ENCODE peak calls at places on chromosome 6, in eight cellular contexts. One of them, this sample, is unnamed. For H3K27me3, the result is how much of the 10 kb centered on the place peaks cover.

GRCh38 chr6:77245026-77245425 is 218.3 kb downstream of the HTR1B start:
- DNase-seq in Peyer's patch: no peak
- DNase-seq in ascending aorta: no peak
- DNase-seq in pancreas: no peak
- DNase-seq in testis: no peak
- DNase-seq in HCT116: no peak
- DNase-seq in ovary: no peak
- DNase-seq in left ventricle myocardium inferior: no peak
- DNase-seq in this sample: no peak

GRCh38 chr6:127841811-127842210 is 59.0 kb downstream of the THEMIS start:
- DNase-seq in ovary: no peak
- DNase-seq in HCT116: no peak
- DNase-seq in ascending aorta: no peak
- DNase-seq in Peyer's patch: no peak
- DNase-seq in pancreas: no peak
- DNase-seq in left ventricle myocardium inferior: no peak
- DNase-seq in testis: no peak
- DNase-seq in this sample: no peak

GRCh38 chr6:111356551-111356950 is 126.5 kb downstream of the REV3L start:
- DNase-seq in ovary: no peak
- DNase-seq in Peyer's patch: no peak
- DNase-seq in left ventricle myocardium inferior: no peak
- DNase-seq in pancreas: no peak
- DNase-seq in HCT116: no peak
- DNase-seq in ascending aorta: no peak
- DNase-seq in testis: no peak
- DNase-seq in this sample: no peak

GRCh38 chr6:87742106-87742505 is 40.1 kb upstream of the AKIRIN2 start:
- DNase-seq in left ventricle myocardium inferior: no peak
- DNase-seq in ovary: no peak
- DNase-seq in pancreas: no peak
- DNase-seq in ascending aorta: no peak
- DNase-seq in HCT116: no peak
- DNase-seq in testis: no peak
- DNase-seq in Peyer's patch: peak
- DNase-seq in this sample: no peak

GRCh38 chr6:44043479-44044153 is 83.6 kb downstream of the MRPL14 start:
- DNase-seq in testis: no peak
- DNase-seq in Peyer's patch: no peak
- DNase-seq in ascending aorta: no peak
- DNase-seq in ovary: no peak
- DNase-seq in left ventricle myocardium inferior: peak
- DNase-seq in pancreas: no peak
- DNase-seq in HCT116: no peak
- DNase-seq in this sample: peak

GRCh38 chr6:154258064-154258757 is 98.4 kb downstream of the IPCEF1 start:
- DNase-seq in left ventricle myocardium inferior: no peak
- DNase-seq in Peyer's patch: no peak
- DNase-seq in ascending aorta: no peak
- DNase-seq in testis: no peak
- DNase-seq in HCT116: no peak
- DNase-seq in pancreas: no peak
- DNase-seq in ovary: no peak
- DNase-seq in this sample: no peak

GRCh38 chr6:151475653-151476523 is 17.9 kb upstream of the CCDC170 start:
- DNase-seq in ovary: no peak
- DNase-seq in testis: peak
- DNase-seq in left ventricle myocardium inferior: no peak
- DNase-seq in Peyer's patch: peak
- DNase-seq in HCT116: peak
- DNase-seq in pancreas: no peak
- DNase-seq in ascending aorta: no peak
- DNase-seq in this sample: peak

GRCh38 chr6:38150681-38151296 is 331.3 kb downstream of the ZFAND3 start:
- DNase-seq in HCT116: no peak
- DNase-seq in Peyer's patch: no peak
- DNase-seq in left ventricle myocardium inferior: no peak
- DNase-seq in ascending aorta: no peak
- DNase-seq in pancreas: no peak
- DNase-seq in ovary: no peak
- DNase-seq in testis: no peak
- DNase-seq in this sample: no peak

GRCh38 chr6:104522533-104522932 is 337.2 kb downstream of the HACE1 start:
- DNase-seq in HCT116: no peak
- DNase-seq in ascending aorta: no peak
- DNase-seq in ovary: no peak
- DNase-seq in left ventricle myocardium inferior: no peak
- DNase-seq in Peyer's patch: no peak
- DNase-seq in pancreas: no peak
- DNase-seq in testis: no peak
- DNase-seq in this sample: no peak

GRCh38 chr6:27268803-27269202 is 21.3 kb downstream of the PRSS16 start:
- DNase-seq in testis: no peak
- DNase-seq in Peyer's patch: no peak
- DNase-seq in ascending aorta: no peak
- DNase-seq in pancreas: no peak
- DNase-seq in ovary: no peak
- DNase-seq in HCT116: no peak
- DNase-seq in left ventricle myocardium inferior: no peak
- DNase-seq in this sample: no peak

GRCh38 chr6:27279513-27280063 is 32.1 kb downstream of the PRSS16 start:
- DNase-seq in Peyer's patch: no peak
- DNase-seq in testis: no peak
- DNase-seq in ovary: no peak
- DNase-seq in left ventricle myocardium inferior: no peak
- DNase-seq in HCT116: no peak
- DNase-seq in pancreas: no peak
- DNase-seq in ascending aorta: no peak
- DNase-seq in this sample: peak

GRCh38 chr6:27275025-27275956 is 27.8 kb downstream of the PRSS16 start:
- DNase-seq in pancreas: no peak
- DNase-seq in HCT116: peak
- DNase-seq in ovary: no peak
- DNase-seq in Peyer's patch: no peak
- DNase-seq in testis: no peak
- DNase-seq in ascending aorta: no peak
- DNase-seq in left ventricle myocardium inferior: no peak
- DNase-seq in this sample: peak

GRCh38 chr6:27267865-27268444 is 20.5 kb downstream of the PRSS16 start:
- DNase-seq in HCT116: no peak
- DNase-seq in pancreas: no peak
- DNase-seq in testis: no peak
- DNase-seq in Peyer's patch: no peak
- DNase-seq in ovary: no peak
- DNase-seq in ascending aorta: no peak
- DNase-seq in left ventricle myocardium inferior: no peak
- DNase-seq in this sample: peak

DNA sequence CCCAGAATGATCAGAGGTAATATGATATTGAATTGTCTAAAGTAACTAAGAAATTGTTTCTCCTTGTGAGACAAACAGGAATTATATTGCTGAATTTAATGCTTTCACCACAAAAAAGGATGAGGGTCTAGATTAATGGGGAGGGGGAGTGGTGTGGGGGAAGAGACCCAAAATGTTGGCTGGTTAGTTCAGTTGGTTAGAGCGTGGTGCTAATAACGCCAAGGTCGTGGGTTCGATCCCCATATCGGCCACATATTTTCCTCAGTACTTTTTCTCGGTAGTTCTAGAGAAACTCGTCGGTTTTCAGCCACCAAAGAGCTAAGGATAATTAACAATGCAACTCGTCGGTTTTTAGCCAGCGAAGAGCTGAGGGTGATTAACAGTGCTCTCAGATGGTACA is 26.3 kb downstream of the PRSS16 start:
- DNase-seq in pancreas: no peak
- DNase-seq in ovary: no peak
- DNase-seq in HCT116: no peak
- DNase-seq in testis: no peak
- DNase-seq in Peyer's patch: no peak
- DNase-seq in ascending aorta: no peak
- DNase-seq in left ventricle myocardium inferior: no peak
- DNase-seq in this sample: no peak
- H3K27me3 ChIP-seq in pancreas: under half
- H3K27me3 ChIP-seq in ovary: under half
- H3K27me3 ChIP-seq in HCT116: under half
- H3K27me3 ChIP-seq in testis: under half
- H3K27me3 ChIP-seq in Peyer's patch: under half
- H3K27me3 ChIP-seq in ascending aorta: under half
- H3K27me3 ChIP-seq in left ventricle myocardium inferior: half or more
- H3K27me3 ChIP-seq in this sample: under half

GRCh38 chr6:166558156-166559025 is 28.1 kb downstream of the RAMACL start:
- DNase-seq in testis: no peak
- DNase-seq in Peyer's patch: no peak
- DNase-seq in left ventricle myocardium inferior: no peak
- DNase-seq in HCT116: no peak
- DNase-seq in ascending aorta: no peak
- DNase-seq in ovary: no peak
- DNase-seq in pancreas: no peak
- DNase-seq in this sample: no peak

GRCh38 chr6:166559211-166559610 is 27.3 kb downstream of the RAMACL start:
- DNase-seq in left ventricle myocardium inferior: no peak
- DNase-seq in testis: no peak
- DNase-seq in Peyer's patch: no peak
- DNase-seq in ovary: no peak
- DNase-seq in HCT116: no peak
- DNase-seq in pancreas: no peak
- DNase-seq in ascending aorta: no peak
- DNase-seq in this sample: no peak

GRCh38 chr6:166556336-166556735 is 30.1 kb downstream of the RAMACL start:
- DNase-seq in testis: no peak
- DNase-seq in pancreas: no peak
- DNase-seq in left ventricle myocardium inferior: no peak
- DNase-seq in HCT116: no peak
- DNase-seq in ascending aorta: no peak
- DNase-seq in Peyer's patch: no peak
- DNase-seq in ovary: no peak
- DNase-seq in this sample: no peak

GRCh38 chr6:166555066-166555465 is 31.4 kb downstream of the RAMACL start:
- DNase-seq in left ventricle myocardium inferior: no peak
- DNase-seq in ascending aorta: no peak
- DNase-seq in Peyer's patch: no peak
- DNase-seq in HCT116: no peak
- DNase-seq in pancreas: no peak
- DNase-seq in testis: no peak
- DNase-seq in ovary: no peak
- DNase-seq in this sample: no peak

GRCh38 chr6:166556871-166557322 is 29.6 kb downstream of the RAMACL start:
- DNase-seq in testis: peak
- DNase-seq in HCT116: peak
- DNase-seq in ovary: peak
- DNase-seq in pancreas: peak
- DNase-seq in Peyer's patch: peak
- DNase-seq in left ventricle myocardium inferior: peak
- DNase-seq in ascending aorta: peak
- DNase-seq in this sample: no peak
- H3K4me3 ChIP-seq in testis: no peak
- H3K4me3 ChIP-seq in HCT116: peak
- H3K4me3 ChIP-seq in ovary: no peak
- H3K4me3 ChIP-seq in pancreas: no peak
- H3K4me3 ChIP-seq in Peyer's patch: peak
- H3K4me3 ChIP-seq in left ventricle myocardium inferior: peak
- H3K4me3 ChIP-seq in ascending aorta: peak
- H3K4me3 ChIP-seq in this sample: no peak

GRCh38 chr6:169501128-169501527 is 200.7 kb downstream of the WDR27 start:
- DNase-seq in left ventricle myocardium inferior: no peak
- DNase-seq in pancreas: no peak
- DNase-seq in ascending aorta: no peak
- DNase-seq in testis: no peak
- DNase-seq in Peyer's patch: no peak
- DNase-seq in ovary: no peak
- DNase-seq in HCT116: no peak
- DNase-seq in this sample: no peak
- H3K27me3 ChIP-seq in left ventricle myocardium inferior: under half
- H3K27me3 ChIP-seq in pancreas: under half
- H3K27me3 ChIP-seq in ascending aorta: under half
- H3K27me3 ChIP-seq in testis: under half
- H3K27me3 ChIP-seq in Peyer's patch: under half
- H3K27me3 ChIP-seq in ovary: under half
- H3K27me3 ChIP-seq in HCT116: under half
- H3K27me3 ChIP-seq in this sample: under half

DNA sequence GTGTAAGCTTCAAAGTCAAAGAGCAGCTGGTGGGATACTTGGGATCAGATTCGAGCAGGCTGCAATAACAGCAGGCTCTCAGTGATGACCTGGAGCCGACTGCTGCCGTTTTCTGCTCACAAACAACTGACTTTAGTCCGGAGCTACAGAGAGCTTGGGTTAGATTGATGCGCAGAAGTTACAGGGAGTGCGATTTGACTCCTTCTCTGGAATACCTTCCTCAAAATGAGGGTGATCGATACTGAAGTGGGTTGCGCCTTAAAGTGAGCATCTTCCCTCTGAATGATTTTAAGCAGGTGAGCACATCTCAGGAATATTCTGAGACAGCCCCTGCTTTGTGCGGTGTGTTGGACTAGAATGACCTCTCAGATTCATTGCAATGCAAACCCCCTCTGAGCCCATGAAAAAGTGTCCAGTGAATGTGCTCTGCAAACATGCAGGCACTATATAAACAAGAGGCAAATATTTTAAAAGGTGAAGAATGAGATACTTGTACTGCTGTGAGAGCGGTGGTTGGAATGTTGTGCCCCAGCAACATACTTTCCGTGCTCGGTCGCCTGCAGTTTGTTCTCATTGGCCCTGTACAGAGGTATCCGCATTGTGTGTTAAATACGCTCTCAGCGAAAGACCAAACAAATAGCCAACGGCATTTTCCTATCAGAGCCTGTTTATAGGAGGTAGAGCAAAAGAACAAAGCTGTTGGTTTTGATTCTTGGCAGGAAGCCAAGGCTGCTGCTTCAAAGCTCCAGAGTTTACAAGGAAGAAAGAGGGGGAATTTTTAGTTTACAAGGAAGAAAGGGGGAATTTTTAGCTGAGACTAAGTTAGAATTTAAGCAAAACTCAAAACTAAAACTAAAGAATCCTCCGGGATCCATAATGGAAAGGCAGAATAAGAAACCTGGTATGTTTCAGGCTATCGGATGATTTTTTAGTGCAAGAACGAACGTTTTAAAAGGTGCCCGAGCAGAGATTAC is 67.7 kb downstream of the PHACTR2 start:
- DNase-seq in Peyer's patch: no peak
- DNase-seq in testis: peak
- DNase-seq in HCT116: peak
- DNase-seq in pancreas: no peak
- DNase-seq in ovary: peak
- DNase-seq in left ventricle myocardium inferior: no peak
- DNase-seq in ascending aorta: peak
- DNase-seq in this sample: no peak
- H3K4me3 ChIP-seq in Peyer's patch: peak
- H3K4me3 ChIP-seq in testis: peak
- H3K4me3 ChIP-seq in HCT116: no peak
- H3K4me3 ChIP-seq in pancreas: peak
- H3K4me3 ChIP-seq in ovary: peak
- H3K4me3 ChIP-seq in left ventricle myocardium inferior: peak
- H3K4me3 ChIP-seq in ascending aorta: peak
- H3K4me3 ChIP-seq in this sample: no peak